ENCODE peak calls at places on chromosomes 1 and 21, in ten cellular contexts. One of them, this sample, is unnamed.

GRCh38 chr21:35372201-35372600 is 323.1 kb upstream of the RUNX1 start:
- DNase-seq in HCT116: no peak
- DNase-seq in PC-3: no peak
- DNase-seq in neural progenitor cell: no peak
- DNase-seq in fibroblast of lung: no peak
- DNase-seq in K562: no peak
- DNase-seq in PC-9: no peak
- DNase-seq in H1: no peak
- DNase-seq in DND-41: no peak
- DNase-seq in hepatocyte: no peak
- DNase-seq in this sample: no peak

GRCh38 chr21:45134677-45135076 is 60.3 kb downstream of the ADARB1 start:
- DNase-seq in HCT116: no peak
- DNase-seq in PC-3: no peak
- DNase-seq in neural progenitor cell: no peak
- DNase-seq in fibroblast of lung: no peak
- DNase-seq in K562: no peak
- DNase-seq in PC-9: no peak
- DNase-seq in H1: no peak
- DNase-seq in DND-41: no peak
- DNase-seq in hepatocyte: no peak
- DNase-seq in this sample: no peak

GRCh38 chr1:224052767-224053166 is 61.1 kb upstream of the FBXO28 start:
- DNase-seq in HCT116: no peak
- DNase-seq in PC-3: peak; percentile 93
- DNase-seq in neural progenitor cell: no peak
- DNase-seq in fibroblast of lung: peak; percentile 76
- DNase-seq in K562: no peak
- DNase-seq in PC-9: no peak
- DNase-seq in H1: no peak
- DNase-seq in DND-41: no peak
- DNase-seq in hepatocyte: no peak
- DNase-seq in this sample: no peak

GRCh38 chr1:121413817-121414216 is 229.0 kb downstream of the SRGAP2C start:
- DNase-seq in HCT116: no peak
- DNase-seq in PC-3: no peak
- DNase-seq in neural progenitor cell: no peak
- DNase-seq in fibroblast of lung: no peak
- DNase-seq in K562: no peak
- DNase-seq in PC-9: no peak
- DNase-seq in H1: no peak
- DNase-seq in DND-41: no peak
- DNase-seq in hepatocyte: no peak
- DNase-seq in this sample: no peak

GRCh38 chr1:90708236-90708786 is 8.8 kb downstream of the BARHL2 start:
- DNase-seq in HCT116: no peak
- DNase-seq in PC-3: no peak
- DNase-seq in neural progenitor cell: no peak
- DNase-seq in fibroblast of lung: no peak
- DNase-seq in K562: no peak
- DNase-seq in PC-9: no peak
- DNase-seq in H1: no peak
- DNase-seq in DND-41: no peak
- DNase-seq in hepatocyte: no peak
- DNase-seq in this sample: no peak

GRCh38 chr1:156767879-156768608 is 709 bp downstream of the PRCC start:
- DNase-seq in HCT116: no peak
- DNase-seq in PC-3: no peak
- DNase-seq in neural progenitor cell: peak; percentile 80
- DNase-seq in fibroblast of lung: no peak
- DNase-seq in K562: peak; percentile 39
- DNase-seq in PC-9: no peak
- DNase-seq in H1: peak; percentile 82
- DNase-seq in DND-41: no peak
- DNase-seq in hepatocyte: peak; percentile 38
- DNase-seq in this sample: no peak

GRCh38 chr1:46490603-46491499 is 1.2 kb downstream of the DMBX1 start:
- DNase-seq in HCT116: no peak
- DNase-seq in PC-3: no peak
- DNase-seq in neural progenitor cell: peak; percentile 47
- DNase-seq in fibroblast of lung: peak; percentile 18
- DNase-seq in K562: no peak
- DNase-seq in PC-9: no peak
- DNase-seq in H1: peak; percentile 69
- DNase-seq in DND-41: no peak
- DNase-seq in hepatocyte: no peak
- DNase-seq in this sample: no peak

GRCh38 chr1:167016090-167016750 is 27.1 kb downstream of the MAEL start:
- DNase-seq in HCT116: no peak
- DNase-seq in PC-3: no peak
- DNase-seq in neural progenitor cell: no peak
- DNase-seq in fibroblast of lung: no peak
- DNase-seq in K562: no peak
- DNase-seq in PC-9: no peak
- DNase-seq in H1: no peak
- DNase-seq in DND-41: no peak
- DNase-seq in hepatocyte: no peak
- DNase-seq in this sample: no peak

GRCh38 chr1:206699626-206700025 is 14.9 kb downstream of the MAPKAPK2 start:
- DNase-seq in HCT116: no peak
- DNase-seq in PC-3: no peak
- DNase-seq in neural progenitor cell: no peak
- DNase-seq in fibroblast of lung: no peak
- DNase-seq in K562: no peak
- DNase-seq in PC-9: no peak
- DNase-seq in H1: no peak
- DNase-seq in DND-41: no peak
- DNase-seq in hepatocyte: no peak
- DNase-seq in this sample: no peak

GRCh38 chr1:202711949-202712635 is 1.8 kb upstream of the SYT2 start:
- DNase-seq in HCT116: no peak
- DNase-seq in PC-3: no peak
- DNase-seq in neural progenitor cell: peak; percentile 38
- DNase-seq in fibroblast of lung: no peak
- DNase-seq in K562: no peak
- DNase-seq in PC-9: no peak
- DNase-seq in H1: no peak
- DNase-seq in DND-41: no peak
- DNase-seq in hepatocyte: no peak
- DNase-seq in this sample: no peak

GRCh38 chr1:184824716-184825323 is 70.2 kb upstream of the EDEM3 start:
- DNase-seq in HCT116: no peak
- DNase-seq in PC-3: no peak
- DNase-seq in neural progenitor cell: no peak
- DNase-seq in fibroblast of lung: no peak
- DNase-seq in K562: no peak
- DNase-seq in PC-9: no peak
- DNase-seq in H1: no peak
- DNase-seq in DND-41: no peak
- DNase-seq in hepatocyte: no peak
- DNase-seq in this sample: no peak

GRCh38 chr1:21069549-21069948 is 107.1 kb downstream of the EIF4G3 start:
- DNase-seq in HCT116: no peak
- DNase-seq in PC-3: no peak
- DNase-seq in neural progenitor cell: no peak
- DNase-seq in fibroblast of lung: peak; percentile 78
- DNase-seq in K562: no peak
- DNase-seq in PC-9: no peak
- DNase-seq in H1: no peak
- DNase-seq in DND-41: no peak
- DNase-seq in hepatocyte: peak; percentile 18
- DNase-seq in this sample: no peak

GRCh38 chr1:202210370-202210769 is 16.8 kb downstream of the LGR6 start:
- DNase-seq in HCT116: no peak
- DNase-seq in PC-3: no peak
- DNase-seq in neural progenitor cell: peak; percentile 67
- DNase-seq in fibroblast of lung: peak; percentile 45
- DNase-seq in K562: no peak
- DNase-seq in PC-9: no peak
- DNase-seq in H1: no peak
- DNase-seq in DND-41: no peak
- DNase-seq in hepatocyte: peak; percentile 77
- DNase-seq in this sample: no peak

GRCh38 chr1:180597520-180597919 is 34.3 kb upstream of the XPR1 start:
- DNase-seq in HCT116: no peak
- DNase-seq in PC-3: no peak
- DNase-seq in neural progenitor cell: no peak
- DNase-seq in fibroblast of lung: no peak
- DNase-seq in K562: no peak
- DNase-seq in PC-9: no peak
- DNase-seq in H1: no peak
- DNase-seq in DND-41: no peak
- DNase-seq in hepatocyte: no peak
- DNase-seq in this sample: no peak

GRCh38 chr1:180598333-180598979 is 33.4 kb upstream of the XPR1 start:
- DNase-seq in HCT116: no peak
- DNase-seq in PC-3: no peak
- DNase-seq in neural progenitor cell: peak; percentile 47
- DNase-seq in fibroblast of lung: peak; percentile 44
- DNase-seq in K562: no peak
- DNase-seq in PC-9: no peak
- DNase-seq in H1: no peak
- DNase-seq in DND-41: no peak
- DNase-seq in hepatocyte: peak; percentile 69
- DNase-seq in this sample: no peak

GRCh38 chr1:180595966-180596365 is 35.9 kb upstream of the XPR1 start:
- DNase-seq in HCT116: no peak
- DNase-seq in PC-3: no peak
- DNase-seq in neural progenitor cell: no peak
- DNase-seq in fibroblast of lung: no peak
- DNase-seq in K562: no peak
- DNase-seq in PC-9: no peak
- DNase-seq in H1: no peak
- DNase-seq in DND-41: no peak
- DNase-seq in hepatocyte: no peak
- DNase-seq in this sample: no peak

GRCh38 chr1:180593382-180593781 is 34.6 kb downstream of the OVAAL start:
- DNase-seq in HCT116: no peak
- DNase-seq in PC-3: no peak
- DNase-seq in neural progenitor cell: no peak
- DNase-seq in fibroblast of lung: no peak
- DNase-seq in K562: no peak
- DNase-seq in PC-9: no peak
- DNase-seq in H1: no peak
- DNase-seq in DND-41: no peak
- DNase-seq in hepatocyte: no peak
- DNase-seq in this sample: no peak

GRCh38 chr1:180594723-180595122 is 36.0 kb downstream of the OVAAL start:
- DNase-seq in HCT116: no peak
- DNase-seq in PC-3: no peak
- DNase-seq in neural progenitor cell: peak; percentile 25
- DNase-seq in fibroblast of lung: no peak
- DNase-seq in K562: peak; percentile 75
- DNase-seq in PC-9: no peak
- DNase-seq in H1: no peak
- DNase-seq in DND-41: no peak
- DNase-seq in hepatocyte: no peak
- DNase-seq in this sample: no peak
- H2AFZ ChIP-seq in HCT116: no peak overlapping the region
- H2AFZ ChIP-seq in PC-3: no peak overlapping the region
- H2AFZ ChIP-seq in neural progenitor cell: no peak overlapping the region
- H2AFZ ChIP-seq in fibroblast of lung: no peak overlapping the region
- H2AFZ ChIP-seq in K562: peak overlapping the region; percentile 75
- H2AFZ ChIP-seq in PC-9: no peak overlapping the region
- H2AFZ ChIP-seq in H1: no peak overlapping the region
- H2AFZ ChIP-seq in DND-41: no peak overlapping the region
- H2AFZ ChIP-seq in hepatocyte: no peak overlapping the region
- H2AFZ ChIP-seq in this sample: no peak overlapping the region

GRCh38 chr1:218164111-218164929 is 120.8 kb upstream of the RRP15 start:
- DNase-seq in HCT116: no peak
- DNase-seq in PC-3: peak; percentile 93
- DNase-seq in neural progenitor cell: peak; percentile 90
- DNase-seq in fibroblast of lung: peak; percentile 26
- DNase-seq in K562: no peak
- DNase-seq in PC-9: no peak
- DNase-seq in H1: peak; percentile 89
- DNase-seq in DND-41: no peak
- DNase-seq in hepatocyte: peak; percentile 42
- DNase-seq in this sample: no peak
- TF ChIP-seq EZH2 in HCT116: no peak
- TF ChIP-seq EZH2 in PC-3: peak; percentile 88
- TF ChIP-seq EZH2 in neural progenitor cell: peak; percentile 53
- TF ChIP-seq EZH2 in fibroblast of lung: peak; percentile 83
- TF ChIP-seq EZH2 in K562: no peak
- TF ChIP-seq EZH2 in PC-9: no peak
- TF ChIP-seq EZH2 in H1: peak; percentile 33
- TF ChIP-seq EZH2 in DND-41: no peak
- TF ChIP-seq EZH2 in hepatocyte: peak; percentile 83
- TF ChIP-seq EZH2 in this sample: peak; percentile 93

DNA sequence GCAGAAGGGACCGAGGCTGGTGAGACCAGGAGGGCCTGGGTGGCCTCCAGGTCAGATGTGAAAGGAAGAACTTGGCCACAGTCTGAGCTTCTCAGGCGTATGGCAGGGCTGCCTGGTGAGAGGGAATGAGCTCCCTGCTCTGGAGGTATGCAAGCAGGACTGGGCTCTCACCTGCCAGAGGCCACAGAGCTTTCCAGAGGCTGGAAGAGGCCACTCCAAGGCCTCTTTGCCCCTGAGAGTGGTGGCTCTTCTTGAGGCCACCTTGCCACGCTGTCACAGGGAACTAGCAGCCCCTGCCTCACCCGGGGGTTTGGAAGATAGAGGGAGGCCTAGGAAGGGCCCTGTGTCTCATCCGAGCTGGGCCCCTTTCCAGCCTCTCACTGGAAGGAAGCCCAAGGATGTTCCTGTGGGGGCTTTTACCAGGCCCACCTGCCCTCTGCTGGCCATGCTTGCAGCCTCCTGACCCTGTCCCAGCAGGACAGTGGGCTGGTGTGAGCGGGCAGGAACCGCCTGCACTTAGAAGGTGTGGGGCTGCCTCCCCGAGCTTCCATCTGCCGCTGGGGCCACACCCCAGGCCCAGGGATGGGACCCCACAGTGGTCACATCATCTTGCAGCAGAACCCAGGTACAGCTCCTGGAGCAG is 10.0 kb downstream of the PCSK9 start:
- DNase-seq in HCT116: no peak
- DNase-seq in PC-3: no peak
- DNase-seq in neural progenitor cell: no peak
- DNase-seq in fibroblast of lung: no peak
- DNase-seq in K562: no peak
- DNase-seq in PC-9: no peak
- DNase-seq in H1: no peak
- DNase-seq in DND-41: no peak
- DNase-seq in hepatocyte: no peak
- DNase-seq in this sample: no peak
- H2AFZ ChIP-seq in HCT116: no peak overlapping the region
- H2AFZ ChIP-seq in PC-3: no peak overlapping the region
- H2AFZ ChIP-seq in neural progenitor cell: no peak overlapping the region
- H2AFZ ChIP-seq in fibroblast of lung: no peak overlapping the region
- H2AFZ ChIP-seq in K562: no peak overlapping the region
- H2AFZ ChIP-seq in PC-9: no peak overlapping the region
- H2AFZ ChIP-seq in H1: no peak overlapping the region
- H2AFZ ChIP-seq in DND-41: no peak overlapping the region
- H2AFZ ChIP-seq in hepatocyte: no peak overlapping the region
- H2AFZ ChIP-seq in this sample: no peak overlapping the region

DNA sequence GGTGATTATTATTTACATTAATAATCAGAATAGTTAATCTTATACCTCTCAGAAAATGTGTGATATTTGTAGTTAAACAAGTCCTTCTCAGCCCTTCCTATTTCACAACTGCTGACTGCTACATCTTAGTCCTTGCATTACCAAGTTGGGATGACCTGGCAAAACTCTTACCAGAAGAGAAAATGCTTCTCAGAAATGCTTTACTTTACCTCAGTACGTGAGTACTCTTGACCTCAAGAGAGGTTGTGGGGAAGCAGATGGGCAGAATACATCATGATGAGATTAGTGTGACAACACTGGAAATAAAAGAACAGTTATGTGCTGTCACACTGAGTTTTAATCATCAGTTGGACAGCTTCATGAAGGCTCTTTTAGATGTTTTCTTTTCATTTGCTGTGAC is 16.2 kb downstream of the CFAP126 start:
- DNase-seq in HCT116: no peak
- DNase-seq in PC-3: no peak
- DNase-seq in neural progenitor cell: no peak
- DNase-seq in fibroblast of lung: no peak
- DNase-seq in K562: no peak
- DNase-seq in PC-9: no peak
- DNase-seq in H1: no peak
- DNase-seq in DND-41: no peak
- DNase-seq in hepatocyte: no peak
- DNase-seq in this sample: no peak
- TF ChIP-seq EZH2 in HCT116: no peak
- TF ChIP-seq EZH2 in PC-3: no peak
- TF ChIP-seq EZH2 in neural progenitor cell: no peak
- TF ChIP-seq EZH2 in fibroblast of lung: no peak
- TF ChIP-seq EZH2 in K562: no peak
- TF ChIP-seq EZH2 in PC-9: no peak
- TF ChIP-seq EZH2 in H1: no peak
- TF ChIP-seq EZH2 in DND-41: no peak
- TF ChIP-seq EZH2 in hepatocyte: no peak
- TF ChIP-seq EZH2 in this sample: no peak